ENCODE peak calls at places on chromosomes 2 and 18, in six cellular contexts. D is Calu3; M is osteocyte; Y is ovary; J is spleen; Z is CD8-positive, alpha-beta T cell. X is an unnamed sample.
A peak's percentile ranks its signal among the peaks of the same experiment; 100 is the strongest.

GRCh38 chr2:134399096-134399495 is 145.2 kb downstream of the MGAT5 start:
- DNase-seq in D (no peak), M (no peak), Y (no peak), J (no peak), Z (no peak), X (no peak)

GRCh38 chr18:24683965-24684364 is 223.5 kb downstream of the HRH4 start:
- DNase-seq in D (no peak), M (no peak), Y (no peak), J (no peak), Z (no peak), X (no peak)

GRCh38 chr18:55780591-55781071 is 192.6 kb upstream of the TCF4 start:
- DNase-seq in D (no peak), M (no peak), Y (no peak), J (no peak), Z (no peak), X (no peak)

GRCh38 chr2:216568563-216568962 is 64.7 kb upstream of the IGFBP2 start:
- DNase-seq in D (no peak), M (no peak), Y (no peak), J (no peak), Z (no peak), X (no peak)

GRCh38 chr2:234995332-234996007 is 43.7 kb downstream of the SH3BP4 start:
- DNase-seq in D (no peak), M (no peak), Y (no peak), J (no peak), Z (no peak), X (no peak)

GRCh38 chr2:222884765-222885424 is 24.1 kb downstream of the ACSL3 start:
- DNase-seq in D (no peak), M (no peak), Y (no peak), J (no peak), Z (no peak), X (no peak)

GRCh38 chr18:7512990-7513389 is 54.1 kb upstream of the PTPRM start:
- DNase-seq in D (no peak), M (no peak), Y (no peak), J (no peak), Z (no peak), X (no peak)

GRCh38 chr2:46850742-46851141 is 64.9 kb downstream of the MCFD2 start:
- DNase-seq in D (peak; percentile 47), M (no peak), Y (peak; percentile 89), J (no peak), Z (no peak), X (no peak)

GRCh38 chr18:12630136-12630535 is 27.8 kb downstream of the SPIRE1 start:
- DNase-seq in D (no peak), M (no peak), Y (no peak), J (no peak), Z (no peak), X (no peak)

GRCh38 chr2:148103946-148104345 is 83.1 kb downstream of the MBD5 start:
- DNase-seq in D (no peak), M (no peak), Y (no peak), J (no peak), Z (no peak), X (no peak)

GRCh38 chr2:47190188-47190818 is 35.2 kb upstream of the STPG4 start:
- DNase-seq in D (peak; percentile 27), M (no peak), Y (no peak), J (no peak), Z (no peak), X (no peak)

GRCh38 chr2:97781981-97782380 is 68.6 kb downstream of the ZAP70 start:
- DNase-seq in D (no peak), M (no peak), Y (no peak), J (no peak), Z (no peak), X (no peak)

GRCh38 chr18:24869285-24869684 is 408.8 kb downstream of the HRH4 start:
- DNase-seq in D (no peak), M (no peak), Y (no peak), J (no peak), Z (no peak), X (no peak)

GRCh38 chr2:5791371-5791770 is 99.2 kb downstream of the SOX11 start:
- DNase-seq in D (no peak), M (no peak), Y (no peak), J (no peak), Z (no peak), X (no peak)

GRCh38 chr2:62765619-62766376 is 60.3 kb downstream of the EHBP1 start:
- DNase-seq in D (no peak), M (no peak), Y (no peak), J (no peak), Z (no peak), X (no peak)

GRCh38 chr18:63949068-63949737 is at the start of gene HMSD:
- DNase-seq in D (peak; percentile 91), M (no peak), Y (no peak), J (peak; percentile 88), Z (peak; percentile 30), X (peak; percentile 83)

GRCh38 chr2:69311017-69311416 is 76.0 kb downstream of the GFPT1 start:
- DNase-seq in D (no peak), M (no peak), Y (no peak), J (no peak), Z (no peak), X (no peak)

GRCh38 chr2:69767034-69767433 is 25.1 kb downstream of the ANXA4 start:
- DNase-seq in D (no peak), M (no peak), Y (peak; percentile 41), J (no peak), Z (no peak), X (no peak)

GRCh38 chr18:24878289-24878688 is 417.9 kb downstream of the HRH4 start:
- DNase-seq in D (no peak), M (no peak), Y (no peak), J (no peak), Z (no peak), X (peak; percentile 14)

GRCh38 chr18:79915161-79916127 is 36.0 kb downstream of the SLC66A2 start:
- DNase-seq in D (no peak), M (peak; percentile 82), Y (no peak), J (peak; percentile 69), Z (peak; percentile 9), X (no peak)

GRCh38 chr2:165961818-165962217 is 8.2 kb upstream of the TTC21B start:
- DNase-seq in D (no peak), M (no peak), Y (no peak), J (no peak), Z (no peak), X (no peak)

GRCh38 chr2:198098918-198099317 is 294.5 kb downstream of the PLCL1 start:
- DNase-seq in D (no peak), M (no peak), Y (no peak), J (no peak), Z (no peak), X (no peak)

GRCh38 chr2:1605659-1606400 is 138.5 kb downstream of the PXDN start:
- DNase-seq in D (no peak), M (no peak), Y (no peak), J (peak; percentile 77), Z (no peak), X (no peak)

GRCh38 chr18:13264986-13265900 is 46.7 kb downstream of the LDLRAD4 start:
- DNase-seq in D (no peak), M (peak; percentile 72), Y (no peak), J (no peak), Z (no peak), X (no peak)

GRCh38 chr2:213159768-213160167 is 8.4 kb upstream of the IKZF2 start:
- DNase-seq in D (no peak), M (no peak), Y (no peak), J (no peak), Z (no peak), X (no peak)

GRCh38 chr2:240578110-240578450 is 8.5 kb upstream of the CAPN10 start:
- DNase-seq in D (no peak), M (no peak), Y (no peak), J (no peak), Z (no peak), X (no peak)

GRCh38 chr2:179338681-179339080 is 74.0 kb upstream of the SESTD1 start:
- DNase-seq in D (no peak), M (no peak), Y (no peak), J (no peak), Z (no peak), X (no peak)

GRCh38 chr2:26890341-26891000 is 42.5 kb downstream of the DPYSL5 start:
- DNase-seq in D (no peak), M (peak; percentile 57), Y (no peak), J (no peak), Z (no peak), X (no peak)

GRCh38 chr2:143205106-143205764 is 76.0 kb downstream of the ARHGAP15 start:
- DNase-seq in D (no peak), M (no peak), Y (no peak), J (no peak), Z (no peak), X (peak; percentile 9)
- TF ChIP-seq CTCF in D (peak; percentile 50), M (peak; percentile 56), Y (no peak), J (peak; percentile 52), Z (peak; percentile 52), X (peak; percentile 23)

GRCh38 chr2:224278531-224278930 is 123.4 kb downstream of the FAM124B start:
- DNase-seq in D (no peak), M (no peak), Y (no peak), J (no peak), Z (no peak), X (no peak)
- TF ChIP-seq CTCF in D (no peak), M (peak; percentile 24), Y (no peak), J (no peak), Z (no peak), X (no peak)

DNA sequence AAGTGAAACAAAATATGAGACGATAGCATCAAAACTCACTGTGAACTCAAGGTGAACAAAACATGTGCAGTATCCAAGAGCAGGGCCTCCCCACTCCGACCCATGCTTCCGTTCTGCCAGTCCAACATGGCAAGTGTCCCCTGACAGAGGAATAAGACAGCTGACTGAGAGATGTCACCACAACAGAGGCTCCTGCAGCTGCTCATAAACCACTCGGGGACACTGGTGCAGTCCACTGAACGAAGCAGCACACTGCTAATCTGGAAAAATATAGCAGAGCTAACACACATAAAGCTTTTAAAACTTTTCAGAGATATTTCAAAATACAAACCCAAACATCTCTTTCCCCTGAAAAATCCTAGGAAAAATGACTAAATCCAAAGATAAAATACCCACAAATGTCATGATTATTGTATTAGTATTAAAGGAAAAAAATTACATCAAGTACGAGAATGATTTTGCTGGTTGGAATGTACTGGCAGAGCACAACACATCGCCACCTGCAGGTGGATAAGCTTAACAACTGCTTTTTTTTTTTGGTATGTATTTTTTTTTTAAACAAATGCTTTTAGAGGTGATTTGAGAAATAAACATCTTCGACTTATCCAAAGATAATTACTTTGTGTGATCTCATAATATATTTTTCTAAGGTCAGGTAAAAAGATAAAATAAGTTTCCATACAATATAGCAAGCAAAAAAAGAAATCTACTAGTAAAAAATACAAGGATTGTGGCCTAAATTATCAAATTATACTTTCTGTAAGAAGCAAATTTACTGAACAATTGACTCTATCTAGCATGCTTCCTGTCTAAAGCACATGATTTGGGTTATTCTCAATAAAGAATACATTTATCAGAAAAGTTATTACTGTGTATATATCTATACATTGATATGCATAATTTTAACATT is 18.6 kb downstream of the THADA start:
- DNase-seq in D (peak; percentile 12), M (no peak), Y (peak; percentile 38), J (no peak), Z (no peak), X (peak; percentile 34)
- TF ChIP-seq CTCF in D (peak; percentile 38), M (peak; percentile 85), Y (peak; percentile 77), J (peak; percentile 70), Z (peak; percentile 86), X (peak; percentile 63)

DNA sequence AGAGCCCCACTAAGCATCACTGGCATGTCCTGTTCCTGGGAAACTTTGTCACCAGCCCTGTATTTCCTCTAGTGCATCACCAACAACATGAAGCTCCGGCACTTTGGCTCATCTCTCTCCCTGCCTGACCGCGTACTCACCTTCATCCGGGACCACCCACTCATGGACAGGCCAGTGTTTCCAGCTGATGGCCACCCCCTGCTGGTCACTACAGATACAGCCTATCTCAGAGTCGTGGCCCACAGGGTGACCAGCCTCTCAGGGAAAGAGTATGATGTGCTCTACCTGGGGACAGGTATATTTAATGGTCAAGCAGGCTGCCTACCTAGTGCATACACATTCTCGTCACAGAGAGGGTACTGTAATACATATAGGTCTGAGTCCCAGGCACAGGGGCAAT is 21.0 kb downstream of the SEMA4F start:
- DNase-seq in D (no peak), M (no peak), Y (no peak), J (no peak), Z (no peak), X (no peak)
- TF ChIP-seq CTCF in D (no peak), M (no peak), Y (no peak), J (no peak), Z (no peak), X (no peak)